ENCODE peak calls at places on chromosomes 13 and 19, in nine cellular contexts. R, O, H, U, N, X, F, J and Q are unnamed samples.

GRCh38 chr19:29590278-29590677 is 15.8 kb upstream of the POP4 start:
- DNase-seq in O (no peak), R (no peak), H (no peak), F (no peak), X (no peak), J (no peak), N (no peak), U (no peak), Q (no peak)

GRCh38 chr19:40811478-40812341 is 12.7 kb downstream of the EGLN2 start:
- DNase-seq in X (no peak), H (no peak), R (no peak), U (no peak), F (no peak), N (no peak), J (no peak), O (no peak), Q (no peak)

GRCh38 chr19:44698492-44699201 is at the start of gene CEACAM16:
- DNase-seq in J (no peak), H (no peak), R (no peak), X (no peak), N (no peak), F (no peak), O (no peak), U (no peak), Q (no peak)

GRCh38 chr13:63938851-63939250 is 2523.2 kb upstream of the PCDH20 start:
- DNase-seq in N (no peak), H (no peak), U (no peak), X (no peak), J (no peak), O (no peak), R (no peak), F (peak; percentile 74), Q (no peak)

GRCh38 chr19:1510442-1510806 is 2.4 kb downstream of the ADAMTSL5 start:
- DNase-seq in N (no peak), O (no peak), J (no peak), X (no peak), R (no peak), H (no peak), U (no peak), F (no peak), Q (no peak)

GRCh38 chr19:8610041-8610927 is at the start of gene ADAMTS10:
- DNase-seq in F (peak; percentile 44), J (peak; percentile 69), R (no peak), U (no peak), H (no peak), N (no peak), O (peak; percentile 38), X (no peak), Q (peak; percentile 55)

GRCh38 chr13:78603240-78603947 is at the start of gene POU4F1:
- DNase-seq in N (no peak), X (no peak), R (no peak), H (peak; percentile 92), O (no peak), F (peak; percentile 26), U (peak; percentile 86), J (peak; percentile 89), Q (peak; percentile 92)

GRCh38 chr13:105817011-105817410 is 718.5 kb downstream of the EFNB2 start:
- DNase-seq in H (no peak), N (no peak), F (no peak), J (no peak), X (no peak), U (no peak), R (no peak), O (no peak), Q (no peak)

GRCh38 chr13:33207616-33207964 is 78.0 kb downstream of the STARD13 start:
- DNase-seq in X (no peak), U (no peak), N (no peak), H (no peak), J (no peak), R (no peak), O (no peak), F (peak; percentile 98), Q (no peak)

GRCh38 chr13:37058801-37059135 is 720 bp downstream of the SUPT20H start:
- DNase-seq in U (no peak), R (no peak), X (no peak), O (no peak), H (peak; percentile 60), F (no peak), N (peak; percentile 4), J (peak; percentile 21), Q (no peak)

GRCh38 chr13:97855570-97855970 is 97.9 kb upstream of the IPO5 start:
- DNase-seq in U (no peak), R (no peak), J (peak; percentile 47), X (no peak), N (peak; percentile 68), O (peak; percentile 36), F (peak; percentile 93), H (peak; percentile 61), Q (peak; percentile 49)

GRCh38 chr19:19406878-19407639 is 1.6 kb downstream of the GATAD2A start:
- DNase-seq in H (peak; percentile 73), X (no peak), U (no peak), J (no peak), R (no peak), F (peak; percentile 55), O (no peak), N (no peak), Q (no peak)
- TF ChIP-seq CTCF in H (peak; percentile 83), X (no peak), U (peak; percentile 63), J (peak; percentile 32), R (no peak), F (no peak), O (no peak), N (peak; percentile 42), Q (peak; percentile 32)

GRCh38 chr13:94765814-94766213 is 53.5 kb upstream of the SOX21 start:
- DNase-seq in H (no peak), F (no peak), U (no peak), N (no peak), X (no peak), O (no peak), J (no peak), R (no peak), Q (no peak)

GRCh38 chr13:94759120-94759728 is 46.9 kb upstream of the SOX21 start:
- DNase-seq in O (no peak), F (no peak), R (no peak), H (no peak), J (no peak), X (no peak), U (no peak), N (no peak), Q (no peak)

GRCh38 chr13:94764576-94765321 is 52.4 kb upstream of the SOX21 start:
- DNase-seq in U (no peak), X (no peak), F (no peak), O (no peak), H (no peak), R (no peak), N (no peak), J (no peak), Q (no peak)

GRCh38 chr13:94758571-94758970 is 46.2 kb upstream of the SOX21 start:
- DNase-seq in J (no peak), R (no peak), U (no peak), N (no peak), F (no peak), X (no peak), O (no peak), H (no peak), Q (no peak)

DNA sequence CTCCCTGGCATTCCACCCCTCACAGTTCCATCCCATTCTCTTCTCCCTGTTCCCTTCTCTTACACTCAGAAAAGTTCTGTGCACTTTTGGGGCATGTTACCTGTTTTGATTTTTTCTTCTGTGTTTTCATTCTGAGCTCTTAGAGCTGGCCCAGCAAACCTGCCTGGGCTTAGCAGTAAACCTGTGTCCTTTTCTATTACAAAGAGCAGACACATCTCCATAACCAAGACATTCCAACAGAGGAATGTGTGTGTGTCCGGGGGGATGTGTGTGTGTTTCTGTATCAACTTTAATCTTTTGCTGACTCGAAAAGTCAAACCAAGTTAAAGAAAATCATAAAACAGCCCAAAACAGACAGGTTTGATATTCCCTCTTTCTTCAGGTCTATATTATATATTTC is 49.1 kb upstream of the SOX21 start:
- DNase-seq in X (no peak), F (no peak), H (no peak), O (no peak), N (no peak), U (no peak), R (no peak), J (no peak), Q (no peak)
- TF ChIP-seq CTCF in X (no peak), F (no peak), H (no peak), O (no peak), N (no peak), U (no peak), R (no peak), J (no peak), Q (no peak)

DNA sequence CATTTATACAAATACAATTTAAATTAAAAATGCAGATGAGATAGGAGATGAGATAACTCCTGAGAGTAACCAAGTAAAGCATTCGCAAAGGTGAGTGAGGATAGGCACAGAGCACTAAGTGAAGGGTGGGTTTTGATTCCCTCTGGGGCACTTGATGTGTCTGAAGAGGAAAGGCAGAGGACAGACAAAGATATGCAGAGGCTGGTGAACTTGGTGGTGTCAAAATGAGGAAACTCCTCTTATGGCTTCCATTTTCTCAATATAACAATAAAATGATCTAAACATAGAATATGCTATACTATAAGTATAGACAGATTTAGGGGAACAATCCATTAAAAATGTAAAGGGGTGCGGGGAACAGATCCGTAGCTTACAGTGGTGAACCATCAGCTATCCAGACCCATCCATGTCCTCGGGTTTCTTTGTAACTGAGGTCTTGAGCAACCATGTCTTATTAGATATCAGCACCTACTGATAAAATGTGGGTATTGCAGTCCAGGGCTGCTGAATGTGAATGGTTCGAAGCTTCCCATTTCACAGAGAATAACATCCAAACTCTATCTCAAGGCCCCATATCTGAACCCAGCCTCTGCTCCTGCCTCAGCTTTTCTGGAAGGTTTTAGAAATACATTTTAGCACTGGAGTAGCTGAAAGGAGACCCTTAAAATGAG is 73.9 kb upstream of the SLC10A2 start:
- DNase-seq in N (no peak), F (peak; percentile 2), U (no peak), O (no peak), X (no peak), R (no peak), H (peak; percentile 72), J (peak; percentile 47), Q (peak; percentile 49)
- TF ChIP-seq CTCF in N (peak; percentile 51), F (peak; percentile 34), U (peak; percentile 89), O (peak; percentile 61), X (no peak), R (no peak), H (peak; percentile 79), J (peak; percentile 74), Q (peak; percentile 71)

DNA sequence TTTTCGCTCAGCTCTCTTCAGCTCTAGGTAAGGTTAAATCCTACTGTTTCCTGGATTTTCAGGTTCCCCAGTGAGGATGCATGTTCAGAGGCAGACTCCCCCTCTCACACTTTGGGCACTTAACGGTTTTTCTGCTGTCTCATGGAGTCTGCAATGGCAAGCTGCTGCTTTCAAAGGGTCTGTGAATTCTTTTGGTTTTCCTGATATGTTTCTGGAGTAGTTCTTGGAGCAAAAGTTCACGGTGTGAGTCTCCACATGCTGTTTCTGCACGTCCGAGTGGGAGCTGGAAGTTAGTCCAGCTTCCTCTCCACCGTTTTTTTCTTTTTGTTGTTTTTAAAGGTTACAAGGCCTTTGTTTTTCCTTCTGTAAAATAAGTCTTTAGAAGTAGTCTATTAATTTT is 35.5 kb downstream of the DNAJC15 start:
- DNase-seq in H (no peak), O (no peak), R (no peak), X (no peak), F (no peak), J (no peak), N (no peak), U (no peak), Q (no peak)
- TF ChIP-seq CTCF in H (no peak), O (no peak), R (no peak), X (no peak), F (no peak), J (no peak), N (no peak), U (no peak), Q (no peak)